ENCODE peak calls at places on chromosomes 11 and 22, in four cellular contexts. W is stimulated activated CD4-positive, alpha-beta T cell treated with anti-CD3 and anti-CD28 coated beads, Interleukin-2, amount 100 ng/mL, for 48 hours; C is neural crest cell; T is adipocyte. V is an unnamed sample.

GRCh38 chr11:94049351-94049750 is 28.2 kb downstream of the HEPHL1 start:
- DNase-seq in W (no peak), C (no peak), T (no peak), V (no peak)

GRCh38 chr11:117823941-117824420 is 563 bp downstream of the FXYD2 start:
- DNase-seq in W (no peak), C (no peak), T (no peak), V (no peak)

GRCh38 chr11:34755671-34756070 is 134.8 kb downstream of the EHF start:
- DNase-seq in W (no peak), C (no peak), T (no peak), V (no peak)

GRCh38 chr11:110219011-110219785 is 77.2 kb downstream of the RDX start:
- DNase-seq in W (no peak), C (no peak), T (peak), V (no peak)

GRCh38 chr11:94060401-94060800 is 39.2 kb downstream of the HEPHL1 start:
- DNase-seq in W (no peak), C (no peak), T (no peak), V (no peak)

GRCh38 chr11:114280696-114281095 is 15.5 kb upstream of the NNMT start:
- DNase-seq in W (no peak), C (peak), T (peak), V (peak)

GRCh38 chr11:41947392-41947791 is 487.9 kb upstream of the LRRC4C start:
- DNase-seq in W (no peak), C (no peak), T (no peak), V (no peak)

GRCh38 chr22:25663654-25664053 is 78.3 kb upstream of the MYO18B start:
- DNase-seq in W (no peak), C (no peak), T (no peak), V (no peak)

GRCh38 chr11:30478923-30479322 is 107.2 kb downstream of the MPPED2 start:
- DNase-seq in W (no peak), C (no peak), T (no peak), V (peak)

GRCh38 chr11:76380161-76380976 is 563 bp downstream of the THAP12 start:
- DNase-seq in W (peak), C (peak), T (peak), V (peak)

GRCh38 chr11:103988595-103988969 is 47.9 kb upstream of the DDI1 start:
- DNase-seq in W (no peak), C (no peak), T (peak), V (no peak)

GRCh38 chr11:3609416-3610265 is 32.2 kb downstream of the ART5 start:
- DNase-seq in W (peak), C (peak), T (peak), V (peak)

GRCh38 chr11:21565283-21565682 is 627.6 kb upstream of the ANO5 start:
- DNase-seq in W (no peak), C (no peak), T (no peak), V (no peak)

V was measured in HEK293T.